ENCODE peak calls at places on chromosomes 7 and 10, in four cellular contexts. H, I, V and J are unnamed samples.

GRCh38 chr7:6205921-6206660 is 66.3 kb downstream of the CYTH3 start:
- DNase-seq in V (no peak), I (no peak), H (no peak), J (no peak)

GRCh38 chr7:111638048-111638447 is 75.8 kb upstream of the IMMP2L start:
- DNase-seq in I (no peak), H (no peak), V (no peak), J (no peak)

GRCh38 chr7:19112290-19113000 is 5.0 kb downstream of the TWIST1 start:
- DNase-seq in V (no peak), I (no peak), H (no peak), J (peak; percentile 18)

GRCh38 chr7:136911362-136911761 is 42.9 kb downstream of the CHRM2 start:
- DNase-seq in I (no peak), V (no peak), H (peak; percentile 8), J (no peak)

GRCh38 chr10:62083868-62084267 is 182.4 kb downstream of the ARID5B start:
- DNase-seq in I (no peak), H (peak; percentile 89), V (no peak), J (peak; percentile 42)

GRCh38 chr10:131312261-131312801 is 810 bp upstream of the TCERG1L start:
- DNase-seq in I (no peak), V (no peak), H (no peak), J (no peak)

GRCh38 chr10:63115732-63116383 is 17.3 kb upstream of the NRBF2 start:
- DNase-seq in I (peak; percentile 67), H (peak; percentile 94), V (peak; percentile 89), J (peak; percentile 63)

GRCh38 chr10:44913312-44914079 is 2.4 kb downstream of the TMEM72 start:
- DNase-seq in I (no peak), V (no peak), H (no peak), J (no peak)

GRCh38 chr10:13970231-13970966 is 360.3 kb downstream of the FRMD4A start:
- DNase-seq in H (no peak), V (no peak), I (no peak), J (no peak)

GRCh38 chr10:33008499-33009243 is 50.6 kb upstream of the ITGB1 start:
- DNase-seq in I (no peak), V (no peak), H (peak; percentile 83), J (peak; percentile 69)

GRCh38 chr10:82310839-82311238 is 435.8 kb downstream of the NRG3 start:
- DNase-seq in H (peak; percentile 2), I (no peak), V (no peak), J (no peak)

GRCh38 chr7:88212918-88213317 is 6.9 kb downstream of the SRI start:
- DNase-seq in H (no peak), I (no peak), V (no peak), J (no peak)

GRCh38 chr10:98030093-98030821 is at the start of gene CRTAC1:
- DNase-seq in I (peak; percentile 86), V (peak; percentile 71), H (no peak), J (peak; percentile 64)

GRCh38 chr10:11003739-11004515 is 13.7 kb upstream of the CELF2 start:
- DNase-seq in I (no peak), H (no peak), V (no peak), J (no peak)

GRCh38 chr7:18401757-18402156 is 93.8 kb upstream of the HDAC9 start:
- DNase-seq in I (no peak), V (no peak), H (no peak), J (no peak)

GRCh38 chr10:683448-684071 is 5.9 kb downstream of the DIP2C start:
- DNase-seq in V (peak; percentile 78), I (no peak), H (no peak), J (no peak)

GRCh38 chr10:76583711-76584161 is 1053.9 kb downstream of the KCNMA1 start:
- DNase-seq in I (no peak), H (peak; percentile 82), V (no peak), J (no peak)

GRCh38 chr10:103666751-103667150 is 173.2 kb downstream of the NEURL1 start:
- DNase-seq in V (no peak), I (no peak), H (no peak), J (no peak)

GRCh38 chr10:116664631-116665030 is 43.9 kb downstream of the PNLIPRP2 start:
- DNase-seq in H (no peak), I (no peak), V (no peak), J (no peak)

GRCh38 chr7:74269757-74270277 is 15.6 kb upstream of the RFC2 start:
- DNase-seq in H (peak; percentile 79), I (peak; percentile 58), V (no peak), J (no peak)
- H3K27ac ChIP-seq in H (no peak overlapping the region), I (no peak overlapping the region), V (no peak overlapping the region), J (peak overlapping the region; percentile 39)

GRCh38 chr7:151062111-151062398 is 2.7 kb downstream of the SLC4A2 start:
- DNase-seq in V (no peak), H (no peak), I (no peak), J (no peak)
- H3K27ac ChIP-seq in V (no peak overlapping the region), H (no peak overlapping the region), I (peak overlapping the region; percentile 36), J (no peak overlapping the region)

GRCh38 chr7:47333959-47334358 is 248.0 kb downstream of the TNS3 start:
- DNase-seq in H (no peak), I (no peak), V (no peak), J (no peak)

GRCh38 chr7:47335071-47335470 is 246.8 kb downstream of the TNS3 start:
- DNase-seq in V (no peak), H (no peak), I (no peak), J (no peak)

GRCh38 chr7:47332681-47333080 is 249.2 kb downstream of the TNS3 start:
- DNase-seq in H (no peak), I (no peak), V (no peak), J (no peak)

GRCh38 chr7:47332213-47332612 is 249.7 kb downstream of the TNS3 start:
- DNase-seq in H (no peak), V (no peak), I (no peak), J (no peak)

DNA sequence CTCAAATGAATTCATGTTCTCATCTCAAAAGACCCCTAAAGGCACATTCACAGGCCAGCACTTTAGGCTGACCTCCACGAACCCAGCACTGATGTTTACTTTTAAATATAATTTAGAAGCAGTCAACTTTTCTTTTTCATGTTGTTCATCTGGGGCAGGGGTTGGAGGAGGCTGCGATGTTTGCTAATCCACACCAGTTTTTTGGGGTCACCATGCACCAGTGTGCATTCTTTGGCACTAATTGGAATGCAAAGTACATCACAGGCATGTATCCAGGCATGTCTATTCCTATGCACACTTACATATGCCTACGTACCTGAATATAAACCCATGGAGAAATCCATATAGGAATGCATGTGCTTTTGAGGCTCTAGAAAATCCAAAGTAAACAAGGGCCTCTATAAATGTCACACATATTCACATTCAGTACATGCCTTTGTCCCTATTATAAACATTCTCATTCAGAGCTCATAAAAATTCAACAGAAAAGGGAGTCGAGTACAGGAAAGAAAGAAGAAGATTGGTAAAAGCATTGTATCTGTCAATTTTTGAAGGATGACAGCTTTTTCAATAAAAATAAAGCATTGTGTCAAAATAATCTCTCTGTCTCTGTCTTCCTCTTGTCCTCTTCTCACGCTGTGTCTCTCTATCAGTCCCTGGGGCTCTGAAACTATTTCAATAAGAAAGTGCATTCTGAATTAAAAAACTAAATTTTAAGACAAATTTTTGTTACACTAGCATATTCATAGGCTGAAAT is 248.6 kb downstream of the TNS3 start:
- DNase-seq in V (no peak), H (no peak), I (no peak), J (no peak)
- H3K27ac ChIP-seq in V (no peak overlapping the region), H (no peak overlapping the region), I (peak overlapping the region; percentile 51), J (no peak overlapping the region)

GRCh38 chr10:93598157-93598556 is 2.9 kb downstream of the RBP4 start:
- DNase-seq in I (no peak), H (peak; percentile 29), V (no peak), J (no peak)

GRCh38 chr10:93599335-93599734 is 1.7 kb downstream of the RBP4 start:
- DNase-seq in V (no peak), I (no peak), H (no peak), J (no peak)

GRCh38 chr10:93600861-93601773 is at the start of gene RBP4:
- DNase-seq in I (no peak), V (peak; percentile 55), H (no peak), J (peak; percentile 20)

GRCh38 chr10:93600446-93600860 is 582 bp downstream of the RBP4 start:
- DNase-seq in V (no peak), I (no peak), H (no peak), J (no peak)

GRCh38 chr10:93599778-93600177 is 1.3 kb downstream of the RBP4 start:
- DNase-seq in H (no peak), V (no peak), I (no peak), J (no peak)
- H3K27ac ChIP-seq in H (no peak overlapping the region), V (no peak overlapping the region), I (no peak overlapping the region), J (no peak overlapping the region)

GRCh38 chr7:129825554-129826267 is 127.0 kb downstream of the UBE2H start:
- DNase-seq in H (peak; percentile 73), I (peak; percentile 93), V (peak; percentile 94), J (peak; percentile 92)
- H3K27ac ChIP-seq in H (peak overlapping the region; percentile 62), I (peak overlapping the region; percentile 76), V (peak overlapping the region; percentile 76), J (no peak overlapping the region)

DNA sequence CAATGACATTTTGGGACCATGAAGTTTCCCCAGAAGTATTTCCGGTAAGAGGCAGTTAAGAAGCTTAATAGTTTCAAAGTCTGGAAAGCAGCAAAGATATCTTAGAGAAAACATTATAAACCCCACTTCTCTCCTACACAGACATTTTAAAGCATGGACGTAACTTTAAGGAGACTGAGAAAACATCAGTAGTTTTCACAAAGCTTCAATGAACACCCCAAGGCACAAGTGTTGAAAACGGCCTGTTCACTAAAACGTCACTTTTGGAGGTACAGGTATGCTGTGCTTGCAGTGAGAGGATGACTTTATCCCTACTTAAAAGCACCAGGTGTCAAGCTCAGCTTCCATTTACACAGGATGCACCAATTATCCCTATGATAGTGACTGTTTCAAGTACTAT is 25.0 kb downstream of the NCOA4 start:
- DNase-seq in I (no peak), V (no peak), H (no peak), J (no peak)
- H3K27ac ChIP-seq in I (no peak overlapping the region), V (no peak overlapping the region), H (no peak overlapping the region), J (no peak overlapping the region)